ENCODE peak calls at places on chromosomes 13 and 19, in five cellular contexts. R is H1, Z is HCT116, M is HepG2, A is GM12878. E is an unnamed sample. For H3K27me3, the result is how much of the 10 kb centered on the place peaks cover.

GRCh38 chr13:42836930-42837329 is 55.5 kb downstream of the FAM216B start:
- DNase-seq in R (peak), Z (peak), M (no peak), A (no peak), E (no peak)

GRCh38 chr13:77448689-77449088 is 86.8 kb upstream of the SCEL start:
- DNase-seq in R (no peak), Z (no peak), M (no peak), A (no peak), E (no peak)

GRCh38 chr13:101536079-101536478 is 83.6 kb downstream of the ITGBL1 start:
- DNase-seq in R (no peak), Z (no peak), M (no peak), A (no peak), E (no peak)

GRCh38 chr13:24196593-24197197 is 36.2 kb downstream of the SPATA13 start:
- DNase-seq in R (no peak), Z (no peak), M (no peak), A (no peak), E (no peak)

GRCh38 chr19:14053500-14053899 is 8.4 kb downstream of the PALM3 start:
- DNase-seq in R (no peak), Z (no peak), M (no peak), A (no peak), E (peak)

GRCh38 chr19:13165091-13165997 is 15.1 kb downstream of the IER2 start:
- DNase-seq in R (no peak), Z (no peak), M (no peak), A (no peak), E (no peak)

GRCh38 chr13:28094311-28094710 is 6.1 kb downstream of the FLT3 start:
- DNase-seq in R (no peak), Z (no peak), M (no peak), A (no peak), E (no peak)

GRCh38 chr13:35832551-35832950 is 298.6 kb downstream of the DCLK1 start:
- DNase-seq in R (no peak), Z (no peak), M (no peak), A (no peak), E (no peak)

GRCh38 chr19:54312436-54313362 is at the start of gene LILRA5:
- DNase-seq in R (no peak), Z (no peak), M (no peak), A (no peak), E (no peak)

GRCh38 chr19:35908977-35909683 is 1.0 kb upstream of the TYROBP start:
- DNase-seq in R (no peak), Z (no peak), M (no peak), A (no peak), E (no peak)

GRCh38 chr13:105153626-105154025 is 1381.8 kb downstream of the EFNB2 start:
- DNase-seq in R (no peak), Z (no peak), M (no peak), A (no peak), E (no peak)

GRCh38 chr19:410243-410781 is 1.4 kb upstream of the C2CD4C start:
- DNase-seq in R (no peak), Z (no peak), M (no peak), A (no peak), E (no peak)
- H3K27me3 ChIP-seq in R (under half), Z (under half), M (under half), A (under half), E (under half)

DNA sequence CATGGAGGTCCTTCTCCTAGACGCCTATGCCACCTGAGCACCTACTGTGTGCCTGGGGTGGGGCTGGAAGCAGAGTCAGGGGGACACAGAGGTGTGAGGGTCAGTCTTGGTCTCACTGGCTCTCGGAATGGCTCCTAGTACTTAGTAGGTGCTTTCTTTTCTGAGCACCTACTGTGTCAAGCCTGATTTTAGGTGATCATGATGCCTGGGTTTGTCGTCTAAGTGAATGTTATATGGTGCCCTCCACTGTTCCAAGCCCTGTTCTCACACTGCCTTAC is 20.0 kb downstream of the MYH14 start:
- DNase-seq in R (no peak), Z (no peak), M (no peak), A (no peak), E (no peak)
- TF ChIP-seq SIN3A in R (no peak), Z (no peak), M (no peak), A (no peak), E (no peak)

DNA sequence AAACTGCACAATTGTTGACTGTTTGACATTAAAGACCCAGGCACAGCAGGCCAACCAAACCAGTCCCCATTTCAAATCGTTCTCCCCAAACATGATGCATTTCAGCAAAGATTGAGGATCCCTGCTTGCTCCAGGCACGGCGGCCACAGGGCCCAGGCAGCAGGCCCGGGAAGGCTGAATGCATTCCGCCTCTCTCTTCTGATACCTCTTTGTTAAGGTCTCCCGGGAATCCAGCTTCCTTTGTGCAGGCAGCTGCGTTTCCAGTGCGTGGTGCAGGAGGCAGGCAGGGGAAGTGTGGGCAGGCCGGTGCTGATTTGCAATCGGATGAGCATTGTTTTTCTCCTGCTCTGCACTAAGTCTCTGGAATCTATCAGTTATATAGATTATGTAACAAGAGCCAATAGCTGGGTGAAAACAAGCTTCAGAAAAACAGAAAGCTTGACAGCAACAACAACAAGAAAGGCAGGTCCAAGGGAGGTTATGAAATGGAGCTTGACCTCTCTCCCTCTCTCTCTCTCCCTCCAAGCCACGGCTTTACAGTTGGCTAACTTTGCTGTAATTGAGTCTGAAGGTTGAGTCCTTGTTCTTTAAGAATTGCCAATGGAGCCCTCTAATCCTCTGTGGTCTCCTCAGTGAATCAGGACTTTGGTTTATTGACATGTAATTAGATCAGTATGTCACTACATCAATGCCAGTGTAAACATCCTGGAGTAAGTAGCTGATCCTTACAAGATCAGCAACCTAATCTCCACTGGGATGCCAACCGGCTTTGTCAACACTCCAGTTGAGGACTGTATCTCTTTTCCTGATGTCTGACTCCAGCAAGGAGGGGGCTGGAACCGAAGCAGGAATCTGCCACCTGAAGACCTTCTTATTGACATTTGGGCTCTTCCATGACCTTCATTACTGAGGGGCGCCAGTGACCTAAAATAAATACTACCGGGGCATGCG is 338.0 kb downstream of the TEX29 start:
- DNase-seq in R (no peak), Z (no peak), M (no peak), A (no peak), E (no peak)
- TF ChIP-seq SP1 in R (no peak), Z (no peak), M (no peak), A (no peak), E (no peak)

DNA sequence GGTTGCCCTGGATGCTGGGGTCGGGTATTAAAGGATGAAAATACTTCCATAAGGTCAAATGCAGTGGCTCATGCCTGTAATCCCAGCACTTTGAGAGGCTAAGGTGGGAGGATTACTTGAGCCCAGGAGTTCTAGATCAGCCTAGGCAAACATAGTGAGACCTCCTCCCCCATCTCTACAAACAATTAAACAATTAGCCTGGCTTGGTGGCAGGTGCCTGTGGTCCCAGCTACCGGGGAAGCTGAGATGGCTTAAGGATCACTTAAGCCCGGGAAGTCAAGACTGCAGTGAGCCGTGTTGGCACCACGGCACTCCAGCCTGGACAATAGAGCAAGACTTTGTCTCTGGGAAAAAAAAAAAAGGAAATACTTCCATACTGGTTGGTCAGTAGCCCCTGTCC is 1.5 kb downstream of the KLK11 start:
- DNase-seq in R (no peak), Z (no peak), M (no peak), A (no peak), E (no peak)
- H3K27me3 ChIP-seq in R (under half), Z (under half), M (under half), A (under half), E (half or more)

DNA sequence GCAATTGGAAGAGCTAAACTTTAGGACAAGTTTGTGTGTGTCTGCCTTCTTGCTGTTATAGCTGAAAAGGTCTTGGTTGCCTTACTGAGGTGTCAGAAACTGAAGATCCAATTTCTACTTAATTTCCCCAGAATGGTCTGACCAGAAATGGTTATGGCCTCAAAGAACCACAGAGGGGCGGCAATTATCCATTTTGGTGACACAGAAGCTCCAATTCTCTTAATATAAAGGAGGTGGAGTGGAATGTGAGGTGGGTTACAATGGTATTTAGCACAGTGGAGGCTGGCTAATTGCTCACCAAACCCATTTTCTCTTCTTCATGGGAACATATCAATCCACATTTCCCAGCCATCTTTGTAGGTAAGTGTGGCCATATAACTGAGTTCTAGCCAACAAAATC is 1157.2 kb downstream of the OLFM4 start:
- DNase-seq in R (no peak), Z (no peak), M (no peak), A (no peak), E (no peak)
- TF ChIP-seq SIN3A in R (no peak), Z (no peak), M (no peak), A (no peak), E (no peak)

GRCh38 chr13:51047434-51048165 is 63.5 kb downstream of the C13orf42 start:
- DNase-seq in R (no peak), Z (no peak), M (no peak), A (no peak), E (no peak)
- TF ChIP-seq SP1 in R (no peak), Z (no peak), M (no peak), A (no peak), E (no peak)

GRCh38 chr19:4598712-4599111 is 39.2 kb upstream of the SEMA6B start:
- DNase-seq in R (no peak), Z (no peak), M (no peak), A (no peak), E (no peak)

GRCh38 chr19:4602915-4603314 is 36.4 kb upstream of the TNFAIP8L1 start:
- DNase-seq in R (no peak), Z (no peak), M (no peak), A (no peak), E (no peak)

GRCh38 chr19:4600082-4600481 is 39.2 kb upstream of the TNFAIP8L1 start:
- DNase-seq in R (no peak), Z (no peak), M (no peak), A (no peak), E (no peak)

GRCh38 chr19:4602173-4602788 is 37.0 kb upstream of the TNFAIP8L1 start:
- DNase-seq in R (no peak), Z (no peak), M (no peak), A (no peak), E (no peak)

DNA sequence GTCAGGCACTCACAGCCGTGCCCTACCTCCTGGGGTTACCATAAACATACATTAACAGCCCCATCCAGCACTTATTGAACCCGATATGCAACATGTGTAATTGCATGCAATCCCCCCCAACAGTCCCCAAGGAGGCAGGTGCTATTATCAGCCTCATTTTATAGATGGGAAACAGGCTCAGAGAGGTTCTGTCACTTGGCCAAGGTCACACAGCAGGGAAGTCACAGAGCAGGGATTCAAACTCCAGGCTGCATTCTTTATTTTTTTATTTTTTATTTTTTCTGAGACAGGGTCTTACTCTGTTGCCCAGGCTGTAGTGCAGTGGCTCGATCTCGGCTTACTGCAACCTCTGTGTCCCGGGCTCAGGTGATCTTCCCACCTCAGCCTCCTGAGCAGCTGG is 38.4 kb upstream of the TNFAIP8L1 start:
- DNase-seq in R (no peak), Z (no peak), M (no peak), A (no peak), E (no peak)
- H3K27me3 ChIP-seq in R (under half), Z (under half), M (under half), A (under half), E (under half)

GRCh38 chr13:29920018-29920643 is 69.7 kb upstream of the UBL3 start:
- DNase-seq in R (no peak), Z (no peak), M (peak), A (no peak), E (no peak)
- TF ChIP-seq SIN3A in R (no peak), Z (no peak), M (no peak), A (no peak), E (no peak)